ENCODE peak calls at places on chromosomes 7 and 10, in seven cellular contexts. One of them, this sample, is unnamed.

GRCh38 chr7:158494162-158494586 is 93.4 kb downstream of the PTPRN2 start:
- DNase-seq in A549: peak
- DNase-seq in heart right ventricle: no peak
- DNase-seq in HL-60: peak
- DNase-seq in esophagus muscularis mucosa: no peak
- DNase-seq in astrocyte of the spinal cord: no peak
- DNase-seq in upper lobe of left lung: no peak
- DNase-seq in this sample: no peak

GRCh38 chr10:79024296-79024695 is 44.5 kb upstream of the ZMIZ1 start:
- DNase-seq in A549: no peak
- DNase-seq in heart right ventricle: no peak
- DNase-seq in HL-60: no peak
- DNase-seq in esophagus muscularis mucosa: no peak
- DNase-seq in astrocyte of the spinal cord: no peak
- DNase-seq in upper lobe of left lung: no peak
- DNase-seq in this sample: no peak

GRCh38 chr7:46934198-46934825 is 647.6 kb downstream of the TNS3 start:
- DNase-seq in A549: no peak
- DNase-seq in heart right ventricle: no peak
- DNase-seq in HL-60: peak
- DNase-seq in esophagus muscularis mucosa: no peak
- DNase-seq in astrocyte of the spinal cord: no peak
- DNase-seq in upper lobe of left lung: no peak
- DNase-seq in this sample: no peak

GRCh38 chr7:2760098-2760889 is 72.3 kb downstream of the AMZ1 start:
- DNase-seq in A549: peak
- DNase-seq in heart right ventricle: peak
- DNase-seq in HL-60: no peak
- DNase-seq in esophagus muscularis mucosa: no peak
- DNase-seq in astrocyte of the spinal cord: peak
- DNase-seq in upper lobe of left lung: peak
- DNase-seq in this sample: no peak

GRCh38 chr7:42734568-42734967 is 177.3 kb downstream of the C7orf25 start:
- DNase-seq in A549: no peak
- DNase-seq in heart right ventricle: no peak
- DNase-seq in HL-60: no peak
- DNase-seq in esophagus muscularis mucosa: no peak
- DNase-seq in astrocyte of the spinal cord: peak
- DNase-seq in upper lobe of left lung: no peak
- DNase-seq in this sample: no peak

GRCh38 chr10:99938563-99938962 is 71.2 kb downstream of the DNMBP start:
- DNase-seq in A549: no peak
- DNase-seq in heart right ventricle: no peak
- DNase-seq in HL-60: no peak
- DNase-seq in esophagus muscularis mucosa: no peak
- DNase-seq in astrocyte of the spinal cord: no peak
- DNase-seq in upper lobe of left lung: no peak
- DNase-seq in this sample: no peak

GRCh38 chr7:128755816-128756476 is 16.8 kb downstream of the CALU start:
- DNase-seq in A549: no peak
- DNase-seq in heart right ventricle: no peak
- DNase-seq in HL-60: no peak
- DNase-seq in esophagus muscularis mucosa: peak
- DNase-seq in astrocyte of the spinal cord: peak
- DNase-seq in upper lobe of left lung: no peak
- DNase-seq in this sample: no peak

GRCh38 chr10:99681553-99681952 is 22.2 kb downstream of the ENTPD7 start:
- DNase-seq in A549: no peak
- DNase-seq in heart right ventricle: no peak
- DNase-seq in HL-60: no peak
- DNase-seq in esophagus muscularis mucosa: no peak
- DNase-seq in astrocyte of the spinal cord: peak
- DNase-seq in upper lobe of left lung: no peak
- DNase-seq in this sample: no peak

GRCh38 chr10:97332586-97333350 is 1.8 kb downstream of the FRAT2 start:
- DNase-seq in A549: peak
- DNase-seq in heart right ventricle: no peak
- DNase-seq in HL-60: peak
- DNase-seq in esophagus muscularis mucosa: no peak
- DNase-seq in astrocyte of the spinal cord: peak
- DNase-seq in upper lobe of left lung: no peak
- DNase-seq in this sample: no peak

GRCh38 chr10:69677914-69678654 is 48.0 kb downstream of the FAM241B start:
- DNase-seq in A549: no peak
- DNase-seq in heart right ventricle: no peak
- DNase-seq in HL-60: no peak
- DNase-seq in esophagus muscularis mucosa: no peak
- DNase-seq in astrocyte of the spinal cord: no peak
- DNase-seq in upper lobe of left lung: no peak
- DNase-seq in this sample: no peak

GRCh38 chr10:19929466-19930140 is 113.4 kb downstream of the PLXDC2 start:
- DNase-seq in A549: no peak
- DNase-seq in heart right ventricle: no peak
- DNase-seq in HL-60: no peak
- DNase-seq in esophagus muscularis mucosa: no peak
- DNase-seq in astrocyte of the spinal cord: peak
- DNase-seq in upper lobe of left lung: no peak
- DNase-seq in this sample: no peak

GRCh38 chr7:44324204-44325126 is 929 bp downstream of the CAMK2B start:
- DNase-seq in A549: no peak
- DNase-seq in heart right ventricle: no peak
- DNase-seq in HL-60: no peak
- DNase-seq in esophagus muscularis mucosa: peak
- DNase-seq in astrocyte of the spinal cord: no peak
- DNase-seq in upper lobe of left lung: peak
- DNase-seq in this sample: no peak

GRCh38 chr10:103021150-103021896 is 103.2 kb downstream of the CNNM2 start:
- DNase-seq in A549: no peak
- DNase-seq in heart right ventricle: no peak
- DNase-seq in HL-60: no peak
- DNase-seq in esophagus muscularis mucosa: no peak
- DNase-seq in astrocyte of the spinal cord: no peak
- DNase-seq in upper lobe of left lung: no peak
- DNase-seq in this sample: no peak

GRCh38 chr10:29668628-29669027 is 33.9 kb upstream of the SVIL start:
- DNase-seq in A549: peak
- DNase-seq in heart right ventricle: no peak
- DNase-seq in HL-60: no peak
- DNase-seq in esophagus muscularis mucosa: no peak
- DNase-seq in astrocyte of the spinal cord: peak
- DNase-seq in upper lobe of left lung: no peak
- DNase-seq in this sample: no peak

GRCh38 chr10:98364432-98365102 is 50.4 kb downstream of the PYROXD2 start:
- DNase-seq in A549: no peak
- DNase-seq in heart right ventricle: no peak
- DNase-seq in HL-60: no peak
- DNase-seq in esophagus muscularis mucosa: no peak
- DNase-seq in astrocyte of the spinal cord: no peak
- DNase-seq in upper lobe of left lung: no peak
- DNase-seq in this sample: no peak

GRCh38 chr7:97118306-97118917 is 914 bp downstream of the SDHAF3 start:
- DNase-seq in A549: no peak
- DNase-seq in heart right ventricle: no peak
- DNase-seq in HL-60: no peak
- DNase-seq in esophagus muscularis mucosa: no peak
- DNase-seq in astrocyte of the spinal cord: no peak
- DNase-seq in upper lobe of left lung: no peak
- DNase-seq in this sample: no peak

GRCh38 chr7:129376076-129376777 is 58.0 kb upstream of the STRIP2 start:
- DNase-seq in A549: peak
- DNase-seq in heart right ventricle: no peak
- DNase-seq in HL-60: no peak
- DNase-seq in esophagus muscularis mucosa: no peak
- DNase-seq in astrocyte of the spinal cord: peak
- DNase-seq in upper lobe of left lung: no peak
- DNase-seq in this sample: no peak

GRCh38 chr10:87585565-87586514 is 73.8 kb upstream of the PAPSS2 start:
- DNase-seq in A549: peak
- DNase-seq in heart right ventricle: no peak
- DNase-seq in HL-60: no peak
- DNase-seq in esophagus muscularis mucosa: no peak
- DNase-seq in astrocyte of the spinal cord: peak
- DNase-seq in upper lobe of left lung: no peak
- DNase-seq in this sample: no peak

GRCh38 chr10:87659571-87660483 is at the start of gene PAPSS2:
- DNase-seq in A549: peak
- DNase-seq in heart right ventricle: peak
- DNase-seq in HL-60: no peak
- DNase-seq in esophagus muscularis mucosa: no peak
- DNase-seq in astrocyte of the spinal cord: peak
- DNase-seq in upper lobe of left lung: peak
- DNase-seq in this sample: peak

GRCh38 chr7:7765422-7765821 is 47.0 kb upstream of the RPA3 start:
- DNase-seq in A549: peak
- DNase-seq in heart right ventricle: no peak
- DNase-seq in HL-60: no peak
- DNase-seq in esophagus muscularis mucosa: no peak
- DNase-seq in astrocyte of the spinal cord: no peak
- DNase-seq in upper lobe of left lung: no peak
- DNase-seq in this sample: no peak

GRCh38 chr7:18550574-18550973 is 55.0 kb downstream of the HDAC9 start:
- DNase-seq in A549: no peak
- DNase-seq in heart right ventricle: no peak
- DNase-seq in HL-60: no peak
- DNase-seq in esophagus muscularis mucosa: no peak
- DNase-seq in astrocyte of the spinal cord: no peak
- DNase-seq in upper lobe of left lung: no peak
- DNase-seq in this sample: no peak

GRCh38 chr7:1027285-1028043 is 16.9 kb upstream of the GPR146 start:
- DNase-seq in A549: peak
- DNase-seq in heart right ventricle: no peak
- DNase-seq in HL-60: no peak
- DNase-seq in esophagus muscularis mucosa: no peak
- DNase-seq in astrocyte of the spinal cord: peak
- DNase-seq in upper lobe of left lung: peak
- DNase-seq in this sample: peak

GRCh38 chr7:103540986-103541385 is 95.0 kb upstream of the SLC26A5 start:
- DNase-seq in A549: no peak
- DNase-seq in heart right ventricle: peak
- DNase-seq in HL-60: no peak
- DNase-seq in esophagus muscularis mucosa: no peak
- DNase-seq in astrocyte of the spinal cord: peak
- DNase-seq in upper lobe of left lung: peak
- DNase-seq in this sample: no peak

GRCh38 chr10:54854389-54854788 is 53.4 kb upstream of the PCDH15 start:
- DNase-seq in A549: no peak
- DNase-seq in heart right ventricle: no peak
- DNase-seq in HL-60: no peak
- DNase-seq in esophagus muscularis mucosa: no peak
- DNase-seq in astrocyte of the spinal cord: no peak
- DNase-seq in upper lobe of left lung: no peak
- DNase-seq in this sample: no peak

DNA sequence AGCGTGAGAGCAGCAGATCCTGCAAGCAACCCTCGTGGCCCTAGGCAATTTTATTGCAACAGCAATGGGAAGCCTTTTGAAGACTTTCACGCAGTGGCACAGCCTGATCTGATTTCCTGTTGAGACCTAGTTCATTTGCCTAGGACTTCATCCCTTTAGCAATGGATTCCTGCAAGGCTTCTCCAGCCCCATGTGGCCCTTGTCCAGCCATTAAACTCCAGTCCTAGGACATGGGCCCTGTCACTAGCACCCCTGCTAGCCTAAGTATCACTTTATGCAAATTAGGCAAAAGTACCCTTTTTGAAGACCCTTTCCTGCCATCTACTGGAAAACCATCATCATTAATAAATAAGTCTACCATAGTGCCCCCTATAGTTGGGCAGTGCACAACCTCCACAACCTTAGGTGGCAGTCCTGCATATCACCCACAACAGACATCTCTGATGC is 379.4 kb downstream of the GALNT17 start:
- DNase-seq in A549: no peak
- DNase-seq in heart right ventricle: no peak
- DNase-seq in HL-60: no peak
- DNase-seq in esophagus muscularis mucosa: no peak
- DNase-seq in astrocyte of the spinal cord: no peak
- DNase-seq in upper lobe of left lung: no peak
- DNase-seq in this sample: no peak
- TF ChIP-seq CTCF in A549: no peak
- TF ChIP-seq CTCF in heart right ventricle: no peak
- TF ChIP-seq CTCF in HL-60: no peak
- TF ChIP-seq CTCF in esophagus muscularis mucosa: no peak
- TF ChIP-seq CTCF in astrocyte of the spinal cord: no peak
- TF ChIP-seq CTCF in upper lobe of left lung: no peak
- TF ChIP-seq CTCF in this sample: no peak

GRCh38 chr10:64430690-64431323 is 909.6 kb downstream of the REEP3 start:
- DNase-seq in A549: peak
- DNase-seq in heart right ventricle: no peak
- DNase-seq in HL-60: no peak
- DNase-seq in esophagus muscularis mucosa: no peak
- DNase-seq in astrocyte of the spinal cord: peak
- DNase-seq in upper lobe of left lung: no peak
- DNase-seq in this sample: no peak
- TF ChIP-seq CTCF in A549: no peak
- TF ChIP-seq CTCF in heart right ventricle: peak
- TF ChIP-seq CTCF in HL-60: peak
- TF ChIP-seq CTCF in esophagus muscularis mucosa: no peak
- TF ChIP-seq CTCF in astrocyte of the spinal cord: peak
- TF ChIP-seq CTCF in upper lobe of left lung: no peak
- TF ChIP-seq CTCF in this sample: no peak

GRCh38 chr10:95208702-95209391 is 14.8 kb downstream of the ACSM6 start:
- DNase-seq in A549: no peak
- DNase-seq in heart right ventricle: no peak
- DNase-seq in HL-60: no peak
- DNase-seq in esophagus muscularis mucosa: no peak
- DNase-seq in astrocyte of the spinal cord: peak
- DNase-seq in upper lobe of left lung: no peak
- DNase-seq in this sample: no peak
- TF ChIP-seq CTCF in A549: peak
- TF ChIP-seq CTCF in heart right ventricle: peak
- TF ChIP-seq CTCF in HL-60: no peak
- TF ChIP-seq CTCF in esophagus muscularis mucosa: peak
- TF ChIP-seq CTCF in astrocyte of the spinal cord: no peak
- TF ChIP-seq CTCF in upper lobe of left lung: no peak
- TF ChIP-seq CTCF in this sample: no peak

DNA sequence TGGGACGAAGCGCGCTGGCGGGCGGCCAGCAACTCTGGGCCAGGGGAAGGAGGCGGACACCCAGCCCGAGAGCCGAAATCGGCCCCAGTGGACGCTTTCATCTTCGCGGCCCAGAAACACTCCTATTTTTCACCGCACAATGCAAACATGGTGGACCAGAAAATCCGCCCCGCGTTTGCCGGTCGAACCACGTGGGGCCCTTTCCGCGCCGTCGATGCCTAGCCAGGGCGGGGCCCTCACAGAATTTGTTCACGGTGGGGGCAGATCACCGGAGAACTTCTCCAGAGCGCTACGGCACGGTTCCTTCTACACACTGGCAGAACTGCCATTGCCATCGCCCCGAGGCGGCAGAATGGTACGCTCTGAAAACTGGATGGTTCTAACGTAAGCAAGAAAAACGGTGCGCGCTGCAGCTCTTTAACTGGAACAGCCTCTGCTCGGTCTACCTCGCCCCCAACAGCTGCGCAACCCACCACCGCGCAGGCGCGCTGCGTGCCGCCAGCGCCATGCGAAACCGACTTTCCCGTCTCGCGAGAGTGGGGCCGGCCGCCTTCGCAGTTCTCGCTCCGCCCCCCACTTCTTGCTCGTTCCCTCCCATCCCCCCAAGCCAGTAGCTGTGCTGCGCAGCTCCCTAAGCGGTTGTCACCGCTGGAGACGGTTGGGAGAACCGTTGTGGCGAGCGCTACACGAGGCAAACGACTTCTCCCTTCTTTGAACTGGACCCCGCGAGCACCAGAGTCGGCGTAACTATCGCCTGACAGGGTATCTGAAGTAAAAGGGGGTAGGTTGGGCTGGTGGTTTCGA is at the start of gene HNRNPH3:
- DNase-seq in A549: peak
- DNase-seq in heart right ventricle: peak
- DNase-seq in HL-60: peak
- DNase-seq in esophagus muscularis mucosa: peak
- DNase-seq in astrocyte of the spinal cord: peak
- DNase-seq in upper lobe of left lung: peak
- DNase-seq in this sample: peak
- TF ChIP-seq CTCF in A549: no peak
- TF ChIP-seq CTCF in heart right ventricle: no peak
- TF ChIP-seq CTCF in HL-60: no peak
- TF ChIP-seq CTCF in esophagus muscularis mucosa: no peak
- TF ChIP-seq CTCF in astrocyte of the spinal cord: no peak
- TF ChIP-seq CTCF in upper lobe of left lung: no peak
- TF ChIP-seq CTCF in this sample: no peak